ENCODE peak calls at places on chromosome 19, in five cellular contexts. B is stimulated activated CD8-positive, alpha-beta memory T cell treated with anti-CD3 and anti-CD28 coated beads, Interleukin-7, amount 100 ng/mL, for 48 hours; N is anterior cingulate cortex; P is HS-27A; U is H1. F is an unnamed sample.

GRCh38 chr19:49533551-49534488 is 6.0 kb downstream of the RCN3 start:
- DNase-seq in B (peak; percentile 60), N (peak; percentile 56), P (no peak), U (no peak), F (peak; percentile 59)

GRCh38 chr19:43462887-43463380 is 2.5 kb downstream of the LYPD3 start:
- DNase-seq in B (no peak), N (no peak), P (no peak), U (peak; percentile 93), F (no peak)

GRCh38 chr19:3386447-3387234 is 20.3 kb downstream of the NFIC start:
- DNase-seq in B (no peak), N (no peak), P (no peak), U (no peak), F (no peak)

GRCh38 chr19:13957107-13957506 is 4.8 kb downstream of the DCAF15 start:
- DNase-seq in B (no peak), N (no peak), P (no peak), U (no peak), F (no peak)

GRCh38 chr19:1633269-1633606 is 19.2 kb downstream of the TCF3 start:
- DNase-seq in B (no peak), N (no peak), P (no peak), U (no peak), F (no peak)

GRCh38 chr19:3573162-3573857 is 566 bp downstream of the HMG20B start:
- DNase-seq in B (no peak), N (no peak), P (no peak), U (no peak), F (no peak)

GRCh38 chr19:732325-733069 is 18.4 kb upstream of the MISP start:
- DNase-seq in B (no peak), N (no peak), P (no peak), U (no peak), F (no peak)

GRCh38 chr19:34173145-34173956 is 1.0 kb downstream of the LSM14A start:
- DNase-seq in B (no peak), N (no peak), P (peak; percentile 74), U (peak; percentile 5), F (peak; percentile 19)